ENCODE peak calls at places on chromosomes 6 and 20, in nine cellular contexts. Z is NCI-H1417; N is DMS 273 treated with DMSO at 0.1 percent for 48 hours; R is NCI-H1436; V is lung microvascular endothelial cell; P is RWPE1; F is endodermal cell; U is heart left ventricle; O is stimulated activated CD8-positive, alpha-beta memory T cell treated with anti-CD3 and anti-CD28 coated beads, Interleukin-12 subunit alpha, Interleukin-12 subunit beta, amount 100 ng/mL, for 4 hours. L is an unnamed sample.

GRCh38 chr20:19820520-19821211 is 62.6 kb downstream of the RIN2 start:
- DNase-seq in Z (no peak), N (peak; percentile 68), R (no peak), V (no peak), P (no peak), F (no peak), U (no peak), O (no peak), L (peak; percentile 39)

GRCh38 chr6:156379946-156380707 is 397.1 kb upstream of the ARID1B start:
- DNase-seq in Z (peak; percentile 25), N (peak; percentile 37), R (no peak), V (peak; percentile 40), P (no peak), F (no peak), U (no peak), O (no peak), L (no peak)

GRCh38 chr6:49406241-49406970 is 56.6 kb downstream of the MMUT start:
- DNase-seq in Z (peak; percentile 2), N (no peak), R (peak; percentile 12), V (no peak), P (no peak), F (peak; percentile 45), U (no peak), O (no peak), L (no peak)

GRCh38 chr20:59771506-59772372 is 161.7 kb downstream of the SYCP2 start:
- DNase-seq in Z (no peak), N (no peak), R (no peak), V (no peak), P (no peak), F (peak; percentile 6), U (peak; percentile 73), O (no peak), L (no peak)

GRCh38 chr20:62409935-62410741 is 3.1 kb upstream of the CABLES2 start:
- DNase-seq in Z (peak; percentile 87), N (no peak), R (peak; percentile 81), V (peak; percentile 12), P (peak; percentile 66), F (peak; percentile 88), U (peak; percentile 69), O (no peak), L (peak; percentile 20)

GRCh38 chr20:58169441-58169840 is 59.0 kb downstream of the ANKRD60 start:
- DNase-seq in Z (no peak), N (no peak), R (no peak), V (no peak), P (no peak), F (no peak), U (no peak), O (no peak), L (no peak)

GRCh38 chr20:24470031-24470781 is 777 bp downstream of the SYNDIG1 start:
- DNase-seq in Z (no peak), N (no peak), R (no peak), V (no peak), P (no peak), F (peak; percentile 79), U (no peak), O (no peak), L (no peak)

GRCh38 chr6:141851063-141851462 is 281.7 kb upstream of the GJE1 start:
- DNase-seq in Z (no peak), N (no peak), R (no peak), V (no peak), P (no peak), F (no peak), U (no peak), O (no peak), L (no peak)

GRCh38 chr6:79463721-79464120 is 73.5 kb downstream of the LCA5 start:
- DNase-seq in Z (no peak), N (no peak), R (no peak), V (no peak), P (peak; percentile 69), F (peak; percentile 75), U (no peak), O (no peak), L (no peak)

GRCh38 chr20:38962898-38963484 is 847 bp downstream of the DHX35 start:
- DNase-seq in Z (no peak), N (no peak), R (no peak), V (no peak), P (no peak), F (no peak), U (no peak), O (no peak), L (no peak)

GRCh38 chr20:33262658-33263065 is 20.4 kb upstream of the BPIFB1 start:
- DNase-seq in Z (no peak), N (peak; percentile 54), R (peak; percentile 17), V (peak; percentile 69), P (peak; percentile 60), F (peak; percentile 88), U (no peak), O (no peak), L (peak; percentile 77)

GRCh38 chr6:138691595-138692057 is 81.9 kb upstream of the CCDC28A start:
- DNase-seq in Z (peak; percentile 77), N (no peak), R (peak; percentile 11), V (peak; percentile 81), P (peak; percentile 43), F (no peak), U (no peak), O (no peak), L (no peak)

GRCh38 chr6:2818593-2818992 is 23.1 kb downstream of the SERPINB1 start:
- DNase-seq in Z (no peak), N (no peak), R (no peak), V (peak; percentile 91), P (no peak), F (no peak), U (no peak), O (no peak), L (no peak)

GRCh38 chr20:54350415-54350814 is 125.0 kb upstream of the DOK5 start:
- DNase-seq in Z (no peak), N (no peak), R (no peak), V (no peak), P (no peak), F (no peak), U (no peak), O (no peak), L (no peak)

GRCh38 chr6:14276066-14276465 is 158.5 kb downstream of the CD83 start:
- DNase-seq in Z (no peak), N (no peak), R (no peak), V (no peak), P (no peak), F (peak; percentile 57), U (no peak), O (no peak), L (no peak)

GRCh38 chr6:129710722-129711631 is 1.0 kb upstream of the ARHGAP18 start:
- DNase-seq in Z (no peak), N (no peak), R (no peak), V (no peak), P (no peak), F (no peak), U (no peak), O (no peak), L (no peak)

GRCh38 chr20:14055127-14055742 is 59.9 kb downstream of the MACROD2 start:
- DNase-seq in Z (peak; percentile 44), N (peak; percentile 41), R (peak; percentile 65), V (peak; percentile 59), P (peak; percentile 18), F (no peak), U (no peak), O (no peak), L (peak; percentile 70)

GRCh38 chr6:16654703-16655102 is 106.6 kb downstream of the ATXN1 start:
- DNase-seq in Z (no peak), N (no peak), R (no peak), V (no peak), P (no peak), F (no peak), U (no peak), O (no peak), L (no peak)

GRCh38 chr6:15121977-15122550 is 123.8 kb upstream of the JARID2 start:
- DNase-seq in Z (no peak), N (no peak), R (no peak), V (no peak), P (no peak), F (no peak), U (no peak), O (no peak), L (no peak)

GRCh38 chr6:125984311-125984710 is 2.0 kb upstream of the TRMT11 start:
- DNase-seq in Z (no peak), N (no peak), R (no peak), V (no peak), P (no peak), F (no peak), U (no peak), O (no peak), L (no peak)

GRCh38 chr6:160027076-160027475 is 58.2 kb downstream of the IGF2R start:
- DNase-seq in Z (no peak), N (no peak), R (no peak), V (no peak), P (no peak), F (no peak), U (no peak), O (no peak), L (no peak)

GRCh38 chr6:149028767-149029405 is 282.1 kb downstream of the UST start:
- DNase-seq in Z (peak; percentile 65), N (peak; percentile 67), R (peak; percentile 79), V (peak; percentile 91), P (peak; percentile 50), F (no peak), U (peak; percentile 55), O (no peak), L (peak; percentile 62)

GRCh38 chr20:46255440-46256104 is 52.7 kb downstream of the CDH22 start:
- DNase-seq in Z (peak; percentile 98), N (peak; percentile 72), R (peak; percentile 87), V (peak; percentile 24), P (peak; percentile 97), F (no peak), U (peak; percentile 81), O (no peak), L (peak; percentile 90)

GRCh38 chr6:150881911-150882481 is 16.5 kb downstream of the MTHFD1L start:
- DNase-seq in Z (peak; percentile 16), N (no peak), R (no peak), V (peak; percentile 98), P (peak; percentile 64), F (peak; percentile 31), U (peak; percentile 64), O (no peak), L (no peak)

GRCh38 chr20:9966966-9967365 is 67.8 kb upstream of the ANKEF1 start:
- DNase-seq in Z (no peak), N (no peak), R (no peak), V (no peak), P (peak; percentile 16), F (no peak), U (no peak), O (no peak), L (peak; percentile 2)

GRCh38 chr6:119980802-119981201 is 631.2 kb upstream of the MAN1A1 start:
- DNase-seq in Z (no peak), N (no peak), R (no peak), V (no peak), P (no peak), F (no peak), U (no peak), O (no peak), L (no peak)

GRCh38 chr6:139820191-139820590 is 445.7 kb upstream of the CITED2 start:
- DNase-seq in Z (no peak), N (no peak), R (no peak), V (peak; percentile 82), P (peak; percentile 35), F (no peak), U (no peak), O (no peak), L (no peak)

GRCh38 chr6:23990158-23990557 is 135.9 kb upstream of the NRSN1 start:
- DNase-seq in Z (no peak), N (no peak), R (peak; percentile 68), V (no peak), P (no peak), F (no peak), U (no peak), O (no peak), L (no peak)

GRCh38 chr6:157266274-157267101 is 56.8 kb downstream of the TMEM242 start:
- DNase-seq in Z (no peak), N (no peak), R (no peak), V (no peak), P (no peak), F (peak; percentile 38), U (no peak), O (no peak), L (no peak)

GRCh38 chr20:50283370-50283769 is 92.7 kb downstream of the CEBPB start:
- DNase-seq in Z (no peak), N (no peak), R (no peak), V (no peak), P (no peak), F (no peak), U (peak; percentile 19), O (no peak), L (no peak)

GRCh38 chr6:19410477-19410876 is 426.7 kb upstream of the ID4 start:
- DNase-seq in Z (no peak), N (no peak), R (no peak), V (peak; percentile 3), P (peak; percentile 85), F (no peak), U (no peak), O (no peak), L (no peak)

L was measured in NCI-H1694.